ENCODE peak calls at places on chromosomes 12 and 14, in six cellular contexts. D, T, C, E, Z and U are unnamed samples. For H3K36me3, the result is how much of the 10 kb centered on the place peaks cover.

GRCh38 chr12:46675736-46676135 is 150.1 kb downstream of the SLC38A4 start:
- DNase-seq in C (peak), Z (no peak), T (no peak), E (no peak), D (no peak), U (no peak)

GRCh38 chr12:100184549-100184948 is 16.1 kb upstream of the ACTR6 start:
- DNase-seq in C (no peak), Z (no peak), D (no peak), E (no peak), T (no peak), U (no peak)

GRCh38 chr14:21101802-21102413 is 1.0 kb downstream of the TMEM253 start:
- DNase-seq in C (no peak), E (no peak), D (no peak), T (peak), Z (peak), U (no peak)

GRCh38 chr14:105313381-105314286 is 914 bp upstream of the PACS2 start:
- DNase-seq in C (peak), E (no peak), T (no peak), Z (no peak), D (no peak), U (no peak)

GRCh38 chr14:104420990-104421389 is 158.6 kb upstream of the C14orf180 start:
- DNase-seq in Z (no peak), C (no peak), E (no peak), D (no peak), T (peak), U (no peak)

GRCh38 chr12:57090924-57091632 is 2.2 kb downstream of the NAB2 start:
- DNase-seq in Z (no peak), T (no peak), E (no peak), D (no peak), C (no peak), U (no peak)

GRCh38 chr12:110079477-110080400 is 31.4 kb upstream of the C12orf76 start:
- DNase-seq in C (no peak), E (peak), D (peak), Z (peak), T (no peak), U (no peak)

GRCh38 chr12:25074954-25075353 is 120.0 kb downstream of the DNAI7 start:
- DNase-seq in C (no peak), D (no peak), E (no peak), T (no peak), Z (no peak), U (no peak)

GRCh38 chr14:53951661-53952265 is 4.9 kb downstream of the BMP4 start:
- DNase-seq in E (peak), T (no peak), Z (no peak), D (no peak), C (peak), U (no peak)

GRCh38 chr14:22733829-22734228 is 32.7 kb upstream of the OXA1L start:
- DNase-seq in T (no peak), Z (no peak), D (no peak), C (no peak), E (no peak), U (no peak)

GRCh38 chr14:34711169-34711568 is 3.2 kb downstream of the CFL2 start:
- DNase-seq in C (peak), Z (no peak), T (no peak), D (no peak), E (no peak), U (no peak)

GRCh38 chr14:90488256-90488655 is 91.4 kb downstream of the CALM1 start:
- DNase-seq in C (no peak), T (no peak), Z (no peak), D (no peak), E (no peak), U (no peak)

GRCh38 chr14:73784065-73784987 is 67.3 kb upstream of the PTGR2 start:
- DNase-seq in Z (peak), C (peak), D (no peak), T (no peak), E (no peak), U (no peak)

GRCh38 chr14:92644166-92644565 is 104.3 kb downstream of the LGMN start:
- DNase-seq in C (no peak), T (no peak), D (no peak), Z (no peak), E (no peak), U (no peak)

GRCh38 chr12:54716284-54716683 is 68.1 kb upstream of the DCD start:
- DNase-seq in Z (no peak), T (no peak), C (no peak), D (no peak), E (no peak), U (no peak)

GRCh38 chr14:22200977-22201605 is 387.9 kb downstream of the DAD1 start:
- DNase-seq in D (no peak), T (no peak), Z (no peak), C (peak), E (no peak), U (peak)

GRCh38 chr12:97464241-97465011 is 1.8 kb downstream of the RMST start:
- DNase-seq in D (no peak), C (no peak), T (no peak), Z (no peak), E (no peak), U (peak)

GRCh38 chr14:29749327-29749726 is 178.3 kb downstream of the PRKD1 start:
- DNase-seq in D (no peak), C (no peak), E (no peak), T (no peak), Z (no peak), U (no peak)

GRCh38 chr12:481422-481821 is 21.7 kb downstream of the B4GALNT3 start:
- DNase-seq in T (peak), Z (no peak), E (peak), D (no peak), C (peak), U (no peak)

GRCh38 chr14:20631023-20631820 is 10.3 kb downstream of the OR6S1 start:
- DNase-seq in T (no peak), Z (no peak), E (no peak), C (peak), D (peak), U (no peak)

GRCh38 chr14:66507722-66508546 is at the start of gene GPHN:
- DNase-seq in E (peak), T (peak), C (peak), D (peak), Z (peak), U (peak)

GRCh38 chr14:104735830-104736642 is 12.0 kb downstream of the ADSS1 start:
- DNase-seq in E (peak), T (peak), Z (peak), D (no peak), C (no peak), U (no peak)

GRCh38 chr12:55845785-55846496 is 3.2 kb upstream of the MMP19 start:
- DNase-seq in C (no peak), T (peak), Z (no peak), E (no peak), D (no peak), U (no peak)

GRCh38 chr14:90521121-90521929 is 124.5 kb downstream of the CALM1 start:
- DNase-seq in T (no peak), E (no peak), D (no peak), Z (no peak), C (peak), U (no peak)

GRCh38 chr12:52651726-52652261 is at the start of gene KRT2:
- DNase-seq in E (no peak), C (no peak), T (no peak), D (no peak), Z (no peak), U (no peak)

GRCh38 chr14:65879218-65880009 is 466.9 kb downstream of the FUT8 start:
- DNase-seq in T (no peak), C (no peak), Z (no peak), E (no peak), D (no peak), U (no peak)

GRCh38 chr12:55060970-55061543 is 41.3 kb downstream of the NEUROD4 start:
- DNase-seq in Z (no peak), E (no peak), T (no peak), D (no peak), C (no peak), U (no peak)

GRCh38 chr12:13206560-13206897 is 10.0 kb downstream of the EMP1 start:
- DNase-seq in D (no peak), C (no peak), T (no peak), Z (no peak), E (no peak), U (no peak)
- H3K36me3 ChIP-seq in D (under half), C (under half), T (under half), Z (under half), E (under half), U (under half)

DNA sequence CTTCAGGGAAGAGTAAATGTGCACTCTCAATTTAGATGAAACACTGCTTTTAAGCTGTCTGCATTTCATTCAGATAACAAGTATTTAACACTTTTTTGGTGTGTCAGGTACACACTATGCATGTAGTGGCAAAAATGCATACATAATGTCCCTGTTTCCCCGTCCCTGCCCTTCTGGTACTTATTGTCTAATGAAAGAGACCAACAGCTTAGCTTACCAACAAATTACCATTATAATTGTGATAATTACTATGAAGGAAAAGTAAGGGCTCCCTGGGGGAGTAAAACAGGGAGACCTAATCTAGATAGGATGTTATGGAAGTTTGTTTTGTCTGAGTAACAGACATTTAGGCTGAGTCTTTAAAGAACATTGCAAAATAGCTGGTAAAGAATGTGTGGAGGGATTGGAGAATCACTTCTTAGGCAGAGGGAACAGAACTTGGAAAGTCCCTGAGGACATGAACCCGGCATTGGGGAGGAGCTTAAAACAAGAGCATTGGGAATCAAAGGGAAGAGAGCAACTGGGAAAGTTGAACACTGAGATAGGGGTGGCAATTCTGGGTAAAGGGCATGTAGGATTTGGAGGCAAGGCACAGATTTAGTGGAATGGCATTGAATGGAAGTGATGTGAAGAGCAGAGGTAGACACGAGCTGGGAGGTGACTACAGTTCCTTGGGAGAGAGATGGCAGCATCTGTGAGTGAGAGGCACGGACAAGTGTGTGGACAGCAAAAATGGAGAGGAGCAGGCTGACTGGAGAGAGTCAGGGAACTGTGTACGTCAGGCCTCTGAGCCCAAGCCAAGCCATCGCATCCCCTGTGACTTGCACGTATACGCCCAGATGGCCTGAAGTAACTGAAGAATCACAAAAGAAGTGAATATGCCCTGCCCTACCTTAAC is 181.6 kb downstream of the GRIP1 start:
- DNase-seq in T (no peak), D (no peak), E (no peak), C (no peak), Z (no peak), U (no peak)
- H3K27ac ChIP-seq in T (no peak), D (no peak), E (no peak), C (no peak), Z (no peak), U (peak)

GRCh38 chr12:120353556-120354317 is 15.2 kb downstream of the MSI1 start:
- DNase-seq in Z (no peak), D (no peak), T (no peak), C (no peak), E (no peak), U (no peak)

GRCh38 chr12:120352117-120352516 is 16.8 kb downstream of the MSI1 start:
- DNase-seq in T (no peak), D (no peak), C (no peak), E (no peak), Z (no peak), U (no peak)

GRCh38 chr12:120353136-120353535 is 15.8 kb downstream of the MSI1 start:
- DNase-seq in C (no peak), Z (no peak), D (no peak), E (no peak), T (no peak), U (no peak)

GRCh38 chr12:120347766-120348165 is 20.2 kb upstream of the PLA2G1B start:
- DNase-seq in D (no peak), Z (no peak), T (no peak), C (no peak), E (no peak), U (no peak)

GRCh38 chr12:120350576-120351350 is 18.2 kb downstream of the MSI1 start:
- DNase-seq in C (no peak), Z (no peak), T (no peak), D (no peak), E (no peak), U (no peak)
- H3K36me3 ChIP-seq in C (under half), Z (under half), T (under half), D (under half), E (under half), U (under half)

DNA sequence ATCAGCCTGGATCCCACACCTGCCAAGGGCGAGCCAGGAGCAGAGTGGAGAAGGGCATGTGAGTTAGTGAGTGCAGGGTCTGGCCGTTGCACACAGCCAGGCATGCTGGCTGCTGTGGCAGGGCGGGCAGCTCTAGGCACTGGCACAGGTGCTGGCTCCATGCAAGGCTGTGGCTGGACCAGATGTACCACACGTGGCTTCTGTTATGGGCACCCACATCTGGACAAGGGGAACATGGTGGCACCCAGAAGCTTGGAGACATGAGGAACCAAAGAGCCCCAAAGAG is 20.1 kb downstream of the SERPINA3 start:
- DNase-seq in C (no peak), E (no peak), T (peak), D (no peak), Z (no peak), U (no peak)
- H3K27ac ChIP-seq in C (no peak), E (no peak), T (no peak), D (no peak), Z (no peak), U (no peak)

DNA sequence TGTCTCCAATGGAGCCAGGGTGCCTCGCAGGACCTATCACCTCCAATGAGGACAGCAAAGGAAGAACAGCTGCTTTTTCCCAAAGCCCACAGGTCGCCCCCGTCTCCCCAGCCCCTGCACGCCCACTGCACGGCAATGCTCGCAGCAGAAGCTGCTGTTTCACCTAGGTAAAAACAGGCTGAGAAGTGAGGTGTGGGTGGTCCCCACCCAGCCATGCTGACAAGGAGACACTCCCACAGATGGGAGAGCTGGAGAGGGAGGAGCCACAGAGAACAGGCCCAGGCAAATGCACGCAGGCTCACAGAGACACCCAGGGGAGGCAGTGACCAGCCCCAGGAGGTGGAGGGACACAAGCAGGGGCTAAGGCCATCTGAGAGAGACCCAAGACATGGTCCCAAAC is 10.4 kb downstream of the CFAP73 start:
- DNase-seq in E (no peak), D (no peak), Z (no peak), C (no peak), T (no peak), U (no peak)
- H3K36me3 ChIP-seq in E (half or more), D (half or more), Z (under half), C (under half), T (half or more), U (under half)

DNA sequence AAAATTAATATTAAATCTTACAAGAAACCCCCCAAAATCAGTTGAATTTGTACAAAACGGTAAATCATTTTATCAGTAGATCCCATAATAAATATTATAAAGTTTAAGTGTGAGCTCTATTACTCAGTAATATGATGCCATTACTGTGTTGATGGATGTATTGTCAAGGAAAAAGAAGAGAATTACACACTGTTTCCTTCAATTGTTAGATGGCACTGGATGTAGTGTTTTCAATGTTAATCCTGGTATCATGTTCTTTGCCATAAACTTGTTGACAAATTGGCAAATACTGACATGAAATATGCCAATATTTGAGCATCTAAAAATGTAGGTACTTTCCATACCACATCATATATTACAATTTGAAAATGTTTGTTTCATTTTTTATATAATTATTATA is 101.6 kb downstream of the NTS start:
- DNase-seq in D (no peak), Z (no peak), C (no peak), E (no peak), T (no peak), U (no peak)
- H3K27ac ChIP-seq in D (no peak), Z (no peak), C (no peak), E (no peak), T (no peak), U (no peak)

GRCh38 chr14:76323331-76324050 is 52.4 kb upstream of the ESRRB start:
- DNase-seq in Z (no peak), C (no peak), T (no peak), E (no peak), D (no peak), U (no peak)

GRCh38 chr14:76324133-76324532 is 51.8 kb upstream of the ESRRB start:
- DNase-seq in T (no peak), C (no peak), Z (no peak), D (no peak), E (no peak), U (no peak)

GRCh38 chr14:76322594-76323220 is 53.2 kb upstream of the ESRRB start:
- DNase-seq in C (no peak), Z (no peak), T (no peak), D (no peak), E (no peak), U (no peak)

GRCh38 chr14:76320486-76320885 is 55.5 kb upstream of the ESRRB start:
- DNase-seq in E (no peak), D (peak), T (no peak), Z (no peak), C (no peak), U (no peak)

GRCh38 chr14:76320975-76321374 is 55.0 kb upstream of the ESRRB start:
- DNase-seq in E (no peak), C (no peak), Z (no peak), T (no peak), D (no peak), U (no peak)
- H3K36me3 ChIP-seq in E (under half), C (under half), Z (under half), T (under half), D (under half), U (under half)

DNA sequence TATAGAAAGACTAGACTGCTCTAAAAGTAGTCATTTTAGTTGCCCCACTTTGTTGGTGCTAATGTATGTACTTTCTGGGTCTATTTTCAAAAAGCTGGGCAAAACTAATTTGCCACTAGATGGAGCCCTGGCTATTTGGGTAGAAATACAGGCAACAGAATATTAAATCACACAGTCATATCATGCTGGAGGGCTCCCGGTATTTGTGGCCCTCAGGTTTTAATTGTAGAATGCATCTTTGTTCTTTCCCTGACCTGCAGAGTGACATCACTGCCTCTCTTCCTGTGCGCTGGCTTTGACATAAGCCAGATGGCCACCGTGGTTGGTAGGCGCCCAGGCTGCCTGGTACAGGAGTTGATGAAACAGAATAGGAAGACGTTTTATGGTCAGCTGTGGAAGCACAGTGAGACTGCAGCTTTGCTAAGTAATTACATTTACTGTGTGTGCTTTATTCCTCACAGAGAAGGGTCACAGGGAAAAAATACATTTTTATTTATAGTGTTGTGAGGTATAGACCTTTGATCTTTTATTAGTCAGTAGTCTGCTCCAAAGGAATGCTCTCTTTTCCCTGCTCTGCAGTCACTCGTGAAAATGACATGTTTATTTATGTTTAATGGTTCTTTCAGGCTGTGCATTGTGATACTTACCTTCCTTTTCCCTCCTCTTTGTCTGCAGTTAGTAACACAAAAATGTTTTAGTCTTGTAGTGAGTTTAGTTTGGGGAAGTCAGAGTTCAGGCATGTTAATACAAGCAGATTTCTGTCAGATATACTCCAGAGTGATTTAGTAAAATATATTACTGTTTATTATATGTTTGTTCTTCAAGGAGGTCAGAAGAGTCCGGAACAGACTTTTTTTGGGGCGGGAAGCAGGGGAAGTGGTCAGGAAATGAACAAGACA is 28.4 kb downstream of the MSRB3 start:
- DNase-seq in Z (no peak), C (peak), T (no peak), E (peak), D (peak), U (no peak)
- H3K27ac ChIP-seq in Z (no peak), C (peak), T (no peak), E (peak), D (no peak), U (no peak)